ENCODE peak calls at places on chromosomes 12 and 14, in seven cellular contexts. P is A673, A is GM23248, Y is aorta, K is IMR-90, D is upper lobe of right lung, U is right atrium auricular region. M is an unnamed sample.

GRCh38 chr12:131194166-131194565 is 240.5 kb downstream of the ADGRD1 start:
- DNase-seq in P (peak; percentile 37), A (no peak), Y (no peak), K (no peak), D (peak; percentile 30), U (peak; percentile 36), M (no peak)

GRCh38 chr14:78425332-78425731 is 255.2 kb downstream of the NRXN3 start:
- DNase-seq in P (no peak), A (no peak), Y (no peak), K (no peak), D (peak; percentile 66), U (no peak), M (no peak)

GRCh38 chr12:52909796-52910195 is 4.9 kb upstream of the KRT8 start:
- DNase-seq in P (no peak), A (no peak), Y (no peak), K (no peak), D (no peak), U (no peak), M (no peak)

GRCh38 chr14:69226736-69227135 is 33.2 kb upstream of the GALNT16 start:
- DNase-seq in P (peak; percentile 11), A (peak; percentile 20), Y (no peak), K (no peak), D (no peak), U (no peak), M (no peak)

GRCh38 chr12:127038152-127038551 is 1228.8 kb upstream of the TMEM132C start:
- DNase-seq in P (no peak), A (no peak), Y (no peak), K (no peak), D (no peak), U (no peak), M (no peak)

GRCh38 chr14:24297190-24297964 is 2.2 kb downstream of the DHRS1 start:
- DNase-seq in P (peak; percentile 45), A (peak; percentile 38), Y (no peak), K (peak; percentile 28), D (no peak), U (no peak), M (no peak)

GRCh38 chr14:68492889-68493288 is 300.0 kb downstream of the ZFP36L1 start:
- DNase-seq in P (no peak), A (no peak), Y (no peak), K (no peak), D (no peak), U (no peak), M (no peak)

GRCh38 chr14:24395609-24396580 is 2.9 kb upstream of the NYNRIN start:
- DNase-seq in P (peak; percentile 15), A (peak; percentile 30), Y (peak; percentile 44), K (no peak), D (no peak), U (no peak), M (no peak)

GRCh38 chr14:75229923-75230792 is 48.5 kb upstream of the FOS start:
- DNase-seq in P (peak; percentile 80), A (peak; percentile 66), Y (no peak), K (peak; percentile 34), D (peak; percentile 67), U (no peak), M (no peak)

GRCh38 chr12:31959051-31959700 is at the start of gene RESF1:
- DNase-seq in P (peak; percentile 95), A (peak; percentile 92), Y (peak; percentile 94), K (peak; percentile 76), D (peak; percentile 95), U (peak; percentile 86), M (peak; percentile 75)

GRCh38 chr12:31961137-31961536 is 1.9 kb downstream of the RESF1 start:
- DNase-seq in P (no peak), A (no peak), Y (no peak), K (no peak), D (no peak), U (no peak), M (no peak)

GRCh38 chr12:31962076-31962475 is 2.9 kb downstream of the RESF1 start:
- DNase-seq in P (no peak), A (no peak), Y (no peak), K (no peak), D (no peak), U (no peak), M (no peak)

GRCh38 chr12:31958601-31959000 is 614 bp upstream of the RESF1 start:
- DNase-seq in P (no peak), A (peak; percentile 4), Y (no peak), K (no peak), D (no peak), U (no peak), M (no peak)

GRCh38 chr12:31959701-31960391 is 631 bp downstream of the RESF1 start:
- DNase-seq in P (peak; percentile 71), A (peak; percentile 82), Y (peak; percentile 71), K (peak; percentile 61), D (no peak), U (peak; percentile 66), M (no peak)
- H3K4me1 ChIP-seq in P (peaks cover 22% of the 10 kb centered on the region), A (peaks cover 10% of the 10 kb centered on the region), Y (peaks cover 4% of the 10 kb centered on the region), K (peaks cover 3% of the 10 kb centered on the region), D (peaks cover 42% of the 10 kb centered on the region), U (peaks cover 39% of the 10 kb centered on the region), M (peaks cover 3% of the 10 kb centered on the region)

GRCh38 chr12:58917699-58918334 is 2.5 kb downstream of the LRIG3 start:
- DNase-seq in P (peak; percentile 57), A (peak; percentile 36), Y (no peak), K (no peak), D (no peak), U (no peak), M (no peak)
- H3K4me3 ChIP-seq in P (peak overlapping the region; percentile 67), A (peak overlapping the region; percentile 95), Y (peak overlapping the region; percentile 66), K (peak overlapping the region; percentile 80), D (peak overlapping the region; percentile 63), U (peak overlapping the region; percentile 89), M (no peak overlapping the region)

DNA sequence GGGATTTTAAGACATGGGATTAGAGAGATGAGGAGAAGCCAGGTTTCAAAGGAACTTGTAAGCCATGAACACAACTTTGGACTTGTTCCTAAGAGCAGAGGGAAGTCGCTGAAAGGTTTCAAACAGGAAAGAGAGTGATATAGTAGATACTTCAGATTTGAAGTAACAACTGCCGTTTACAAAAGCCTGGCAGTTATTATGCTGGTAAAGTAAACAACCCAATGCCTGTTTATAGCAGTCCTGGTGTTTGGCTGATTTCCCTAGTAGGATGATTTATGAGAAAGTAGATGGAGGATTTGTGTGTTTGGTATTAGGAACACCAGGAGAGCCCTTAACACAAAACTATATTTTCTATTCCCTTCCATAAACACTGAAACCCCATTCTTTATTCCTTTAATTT is 285.7 kb downstream of the RMST start:
- DNase-seq in P (no peak), A (no peak), Y (no peak), K (no peak), D (no peak), U (no peak), M (no peak)
- H3K4me1 ChIP-seq in P (no peaks in the 10 kb centered on the region), A (no peaks in the 10 kb centered on the region), Y (no peaks in the 10 kb centered on the region), K (no peaks in the 10 kb centered on the region), D (no peaks in the 10 kb centered on the region), U (no peaks in the 10 kb centered on the region), M (no peaks in the 10 kb centered on the region)

DNA sequence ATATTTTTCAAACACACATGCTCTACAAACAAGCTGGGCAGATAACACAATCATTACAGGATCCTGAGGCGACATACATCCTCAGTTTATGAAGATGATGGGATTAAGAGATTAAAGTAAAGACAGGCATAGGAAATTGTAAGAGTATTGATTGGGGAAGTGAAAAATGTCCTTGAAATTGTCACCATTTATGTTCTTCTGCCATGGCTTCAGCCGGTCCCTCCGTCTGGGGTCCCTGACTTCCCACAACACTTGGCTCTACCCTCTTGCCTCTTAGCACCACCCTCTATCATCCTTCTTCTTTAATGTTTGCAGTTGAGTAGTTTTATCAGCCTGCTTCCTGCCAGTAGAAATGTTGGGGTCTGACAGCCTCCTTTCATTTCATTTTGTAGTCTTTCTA is 244.4 kb downstream of the DAD1 start:
- DNase-seq in P (no peak), A (no peak), Y (no peak), K (no peak), D (no peak), U (no peak), M (no peak)
- H3K4me3 ChIP-seq in P (no peak overlapping the region), A (no peak overlapping the region), Y (no peak overlapping the region), K (no peak overlapping the region), D (no peak overlapping the region), U (no peak overlapping the region), M (no peak overlapping the region)

M was measured in iPS DF 6.9.